ENCODE peak calls at places on chromosomes 1 and 21, in nine cellular contexts. One of them, this sample, is unnamed. For H3K27me3, the result is how much of the 10 kb centered on the place peaks cover.

GRCh38 chr1:188489336-188490112 is 1660.8 kb downstream of the PLA2G4A start:
- DNase-seq in transverse colon: no peak
- DNase-seq in CD8-positive, alpha-beta memory T cell: no peak
- DNase-seq in aorta: no peak
- DNase-seq in body of pancreas: no peak
- DNase-seq in heart right ventricle: no peak
- DNase-seq in pancreas: no peak
- DNase-seq in hepatocyte: peak
- DNase-seq in testis: no peak
- DNase-seq in this sample: no peak

GRCh38 chr1:117499071-117499470 is 106.8 kb upstream of the TENT5C start:
- DNase-seq in CD8-positive, alpha-beta memory T cell: no peak
- DNase-seq in hepatocyte: no peak
- DNase-seq in aorta: no peak
- DNase-seq in heart right ventricle: no peak
- DNase-seq in pancreas: no peak
- DNase-seq in transverse colon: no peak
- DNase-seq in body of pancreas: no peak
- DNase-seq in testis: no peak
- DNase-seq in this sample: no peak

GRCh38 chr1:226644541-226645176 is 94.4 kb downstream of the ITPKB start:
- DNase-seq in CD8-positive, alpha-beta memory T cell: no peak
- DNase-seq in pancreas: no peak
- DNase-seq in heart right ventricle: no peak
- DNase-seq in hepatocyte: no peak
- DNase-seq in aorta: peak
- DNase-seq in transverse colon: no peak
- DNase-seq in testis: no peak
- DNase-seq in body of pancreas: peak
- DNase-seq in this sample: no peak

GRCh38 chr1:39745016-39745670 is 6.5 kb downstream of the PPIE start:
- DNase-seq in testis: no peak
- DNase-seq in body of pancreas: no peak
- DNase-seq in aorta: no peak
- DNase-seq in heart right ventricle: no peak
- DNase-seq in pancreas: no peak
- DNase-seq in hepatocyte: no peak
- DNase-seq in transverse colon: no peak
- DNase-seq in CD8-positive, alpha-beta memory T cell: no peak
- DNase-seq in this sample: no peak

GRCh38 chr1:101071470-101071886 is 45.9 kb upstream of the DPH5 start:
- DNase-seq in aorta: no peak
- DNase-seq in body of pancreas: no peak
- DNase-seq in pancreas: no peak
- DNase-seq in CD8-positive, alpha-beta memory T cell: no peak
- DNase-seq in hepatocyte: no peak
- DNase-seq in testis: no peak
- DNase-seq in heart right ventricle: no peak
- DNase-seq in transverse colon: no peak
- DNase-seq in this sample: no peak

GRCh38 chr1:167219194-167219593 is 1.5 kb upstream of the POU2F1 start:
- DNase-seq in body of pancreas: no peak
- DNase-seq in testis: no peak
- DNase-seq in heart right ventricle: no peak
- DNase-seq in hepatocyte: no peak
- DNase-seq in CD8-positive, alpha-beta memory T cell: no peak
- DNase-seq in aorta: no peak
- DNase-seq in transverse colon: no peak
- DNase-seq in pancreas: no peak
- DNase-seq in this sample: no peak

GRCh38 chr1:19762175-19762779 is 37.4 kb downstream of the TMCO4 start:
- DNase-seq in heart right ventricle: peak
- DNase-seq in hepatocyte: peak
- DNase-seq in pancreas: no peak
- DNase-seq in transverse colon: peak
- DNase-seq in CD8-positive, alpha-beta memory T cell: no peak
- DNase-seq in body of pancreas: peak
- DNase-seq in aorta: no peak
- DNase-seq in testis: peak
- DNase-seq in this sample: no peak

GRCh38 chr1:168469690-168470089 is 74.1 kb downstream of the XCL2 start:
- DNase-seq in CD8-positive, alpha-beta memory T cell: no peak
- DNase-seq in testis: no peak
- DNase-seq in body of pancreas: peak
- DNase-seq in hepatocyte: peak
- DNase-seq in pancreas: peak
- DNase-seq in heart right ventricle: peak
- DNase-seq in transverse colon: peak
- DNase-seq in aorta: peak
- DNase-seq in this sample: peak

GRCh38 chr1:112312879-112313278 is 83.1 kb upstream of the CTTNBP2NL start:
- DNase-seq in testis: no peak
- DNase-seq in body of pancreas: no peak
- DNase-seq in transverse colon: no peak
- DNase-seq in aorta: no peak
- DNase-seq in hepatocyte: no peak
- DNase-seq in CD8-positive, alpha-beta memory T cell: no peak
- DNase-seq in pancreas: no peak
- DNase-seq in heart right ventricle: no peak
- DNase-seq in this sample: no peak

GRCh38 chr1:170326221-170326620 is 180.5 kb downstream of the NTMT2 start:
- DNase-seq in testis: no peak
- DNase-seq in aorta: no peak
- DNase-seq in body of pancreas: no peak
- DNase-seq in CD8-positive, alpha-beta memory T cell: no peak
- DNase-seq in transverse colon: no peak
- DNase-seq in heart right ventricle: no peak
- DNase-seq in pancreas: no peak
- DNase-seq in hepatocyte: no peak
- DNase-seq in this sample: no peak

DNA sequence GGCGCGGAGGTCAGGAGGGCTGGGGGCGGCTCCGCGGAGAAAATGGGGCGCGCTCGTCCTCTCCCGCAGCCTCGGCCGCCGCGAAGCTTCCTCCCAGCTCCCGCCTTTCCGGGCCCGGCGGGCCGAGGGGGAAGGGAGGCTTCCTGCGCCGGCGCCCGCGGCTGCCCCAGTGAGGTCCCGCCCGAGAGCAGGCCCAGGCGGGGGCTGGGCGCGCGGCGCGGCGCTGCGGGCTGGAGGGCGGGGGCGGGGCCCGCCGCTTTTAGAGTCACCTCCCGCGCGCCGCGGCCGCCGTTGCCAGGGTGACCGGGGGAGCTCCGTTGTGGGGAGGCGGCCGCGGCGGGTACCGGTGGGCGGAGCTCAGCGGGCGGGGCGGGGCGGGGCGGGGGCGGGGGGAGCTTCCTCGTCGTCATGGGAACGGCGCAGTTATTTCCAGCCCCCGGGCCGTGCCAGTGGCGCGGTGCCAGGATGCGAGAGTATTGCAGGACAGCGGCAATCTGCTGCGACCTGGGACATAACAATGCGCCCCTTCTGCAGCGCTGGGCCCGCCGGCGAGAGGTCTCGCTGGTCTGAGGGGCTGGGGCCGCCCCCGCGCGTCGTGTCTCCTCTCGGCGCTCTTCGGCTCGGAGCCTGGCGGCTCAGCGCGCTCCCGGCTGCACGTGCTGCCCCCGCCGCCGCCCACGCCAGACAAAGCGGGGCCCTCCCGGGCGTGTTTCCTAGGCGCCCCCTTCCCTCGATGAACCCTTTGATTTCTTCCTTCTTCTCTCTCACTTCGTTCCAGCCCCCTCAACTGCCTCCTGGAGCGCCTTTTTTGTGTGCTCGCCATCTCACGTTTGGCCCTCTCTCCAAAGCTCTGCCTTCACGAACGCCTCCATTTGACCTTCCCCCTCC is 16.9 kb downstream of the IER5 start:
- DNase-seq in hepatocyte: peak
- DNase-seq in testis: peak
- DNase-seq in pancreas: peak
- DNase-seq in body of pancreas: peak
- DNase-seq in transverse colon: peak
- DNase-seq in heart right ventricle: peak
- DNase-seq in aorta: peak
- DNase-seq in CD8-positive, alpha-beta memory T cell: peak
- DNase-seq in this sample: peak
- H3K27me3 ChIP-seq in hepatocyte: under half
- H3K27me3 ChIP-seq in testis: under half
- H3K27me3 ChIP-seq in pancreas: under half
- H3K27me3 ChIP-seq in body of pancreas: under half
- H3K27me3 ChIP-seq in transverse colon: under half
- H3K27me3 ChIP-seq in heart right ventricle: under half
- H3K27me3 ChIP-seq in aorta: under half
- H3K27me3 ChIP-seq in CD8-positive, alpha-beta memory T cell: under half
- H3K27me3 ChIP-seq in this sample: under half

GRCh38 chr21:43825936-43826622 is 36.7 kb downstream of the RRP1 start:
- DNase-seq in pancreas: no peak
- DNase-seq in hepatocyte: no peak
- DNase-seq in testis: no peak
- DNase-seq in body of pancreas: no peak
- DNase-seq in CD8-positive, alpha-beta memory T cell: no peak
- DNase-seq in transverse colon: no peak
- DNase-seq in aorta: peak
- DNase-seq in heart right ventricle: no peak
- DNase-seq in this sample: no peak
- H3K4me3 ChIP-seq in pancreas: no peak
- H3K4me3 ChIP-seq in hepatocyte: no peak
- H3K4me3 ChIP-seq in testis: no peak
- H3K4me3 ChIP-seq in body of pancreas: no peak
- H3K4me3 ChIP-seq in CD8-positive, alpha-beta memory T cell: no peak
- H3K4me3 ChIP-seq in transverse colon: no peak
- H3K4me3 ChIP-seq in aorta: no peak
- H3K4me3 ChIP-seq in heart right ventricle: no peak
- H3K4me3 ChIP-seq in this sample: no peak

DNA sequence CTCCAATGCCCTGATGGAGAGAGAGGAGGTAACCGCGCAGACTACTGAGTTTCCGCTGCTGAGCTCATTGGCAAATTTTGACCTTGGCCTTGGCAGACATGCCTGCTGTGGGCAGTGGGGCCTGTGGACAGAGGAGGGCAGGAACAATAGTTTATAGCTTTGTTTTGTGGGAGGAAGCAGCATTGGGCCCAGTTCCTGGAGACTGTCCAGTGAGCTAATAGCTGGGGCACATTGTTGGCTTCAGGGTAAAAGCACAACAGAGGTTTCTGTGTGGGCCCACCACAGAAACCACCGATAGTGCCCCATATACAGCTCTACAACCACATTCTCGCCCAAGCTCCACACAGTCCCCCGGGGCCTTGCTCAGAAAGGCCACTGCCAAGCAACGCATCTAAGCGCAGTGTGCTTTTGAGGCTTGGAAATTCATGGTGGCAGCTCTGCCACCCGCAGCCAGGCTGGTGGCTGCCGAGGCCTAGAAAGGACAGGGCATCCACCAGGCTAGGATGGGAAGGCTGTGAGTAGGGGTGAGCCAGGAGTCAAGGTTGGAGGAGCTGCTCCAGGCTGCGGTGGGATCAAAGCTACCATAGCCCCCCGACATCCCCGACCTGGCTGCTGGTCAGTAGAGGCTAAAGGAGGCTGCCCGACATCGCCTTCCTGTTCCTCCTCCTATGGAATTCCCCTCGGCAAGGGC is 43.2 kb downstream of the NEK2 start:
- DNase-seq in heart right ventricle: no peak
- DNase-seq in CD8-positive, alpha-beta memory T cell: no peak
- DNase-seq in aorta: no peak
- DNase-seq in testis: peak
- DNase-seq in pancreas: no peak
- DNase-seq in transverse colon: no peak
- DNase-seq in body of pancreas: no peak
- DNase-seq in hepatocyte: no peak
- DNase-seq in this sample: no peak
- H3K27ac ChIP-seq in heart right ventricle: peak
- H3K27ac ChIP-seq in CD8-positive, alpha-beta memory T cell: no peak
- H3K27ac ChIP-seq in aorta: peak
- H3K27ac ChIP-seq in testis: no peak
- H3K27ac ChIP-seq in pancreas: peak
- H3K27ac ChIP-seq in transverse colon: no peak
- H3K27ac ChIP-seq in body of pancreas: peak
- H3K27ac ChIP-seq in hepatocyte: peak
- H3K27ac ChIP-seq in this sample: peak

GRCh38 chr1:27394282-27394658 is 1.8 kb downstream of the GPR3 start:
- DNase-seq in heart right ventricle: no peak
- DNase-seq in CD8-positive, alpha-beta memory T cell: no peak
- DNase-seq in body of pancreas: no peak
- DNase-seq in hepatocyte: no peak
- DNase-seq in pancreas: no peak
- DNase-seq in testis: no peak
- DNase-seq in transverse colon: no peak
- DNase-seq in aorta: no peak
- DNase-seq in this sample: no peak

GRCh38 chr1:27397106-27397505 is 4.7 kb downstream of the GPR3 start:
- DNase-seq in CD8-positive, alpha-beta memory T cell: no peak
- DNase-seq in hepatocyte: no peak
- DNase-seq in heart right ventricle: no peak
- DNase-seq in testis: no peak
- DNase-seq in aorta: no peak
- DNase-seq in pancreas: no peak
- DNase-seq in body of pancreas: no peak
- DNase-seq in transverse colon: no peak
- DNase-seq in this sample: no peak

GRCh38 chr1:27394925-27395324 is 2.5 kb downstream of the GPR3 start:
- DNase-seq in pancreas: no peak
- DNase-seq in aorta: no peak
- DNase-seq in hepatocyte: no peak
- DNase-seq in transverse colon: no peak
- DNase-seq in testis: no peak
- DNase-seq in body of pancreas: no peak
- DNase-seq in heart right ventricle: no peak
- DNase-seq in CD8-positive, alpha-beta memory T cell: no peak
- DNase-seq in this sample: no peak

GRCh38 chr1:27393641-27394281 is 1.3 kb downstream of the GPR3 start:
- DNase-seq in testis: no peak
- DNase-seq in CD8-positive, alpha-beta memory T cell: no peak
- DNase-seq in heart right ventricle: no peak
- DNase-seq in pancreas: no peak
- DNase-seq in aorta: no peak
- DNase-seq in body of pancreas: no peak
- DNase-seq in transverse colon: no peak
- DNase-seq in hepatocyte: no peak
- DNase-seq in this sample: peak

DNA sequence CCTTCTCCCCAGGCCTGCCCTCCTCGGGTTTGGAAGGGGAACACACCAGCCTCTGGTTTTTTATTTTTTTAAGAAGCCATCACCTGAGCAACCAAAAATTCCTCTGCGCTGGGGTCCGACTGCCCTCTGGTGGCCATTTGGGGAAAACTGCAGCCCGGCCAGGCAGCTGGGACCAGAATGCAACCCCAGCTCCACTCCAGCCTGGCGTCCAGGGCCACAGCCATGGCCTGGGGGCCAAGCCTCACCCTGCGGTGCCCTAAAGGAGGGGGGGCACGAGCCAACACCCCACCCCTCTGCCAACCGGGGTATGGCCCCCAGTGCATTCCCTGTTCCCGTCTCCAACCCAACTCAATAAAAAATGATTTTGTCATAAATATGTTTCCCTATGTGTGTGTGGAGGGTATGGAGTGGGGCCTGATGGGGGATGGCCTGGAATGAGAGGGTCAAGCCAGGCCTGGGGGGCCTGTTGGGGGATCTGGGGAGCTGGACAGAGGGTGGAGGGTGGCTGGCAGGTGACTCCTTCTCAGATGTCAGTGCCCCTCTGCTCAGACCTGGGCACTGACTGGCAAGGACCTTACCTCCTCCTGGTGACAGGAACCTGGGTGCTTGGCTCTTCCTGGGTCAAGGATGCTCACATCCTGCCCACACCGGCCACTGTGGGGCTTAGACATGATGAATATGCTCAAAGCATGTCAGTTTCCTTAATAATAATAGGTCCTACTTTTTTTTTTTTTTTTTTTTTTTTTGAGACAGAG is 3.2 kb downstream of the GPR3 start:
- DNase-seq in heart right ventricle: peak
- DNase-seq in testis: peak
- DNase-seq in transverse colon: peak
- DNase-seq in hepatocyte: peak
- DNase-seq in pancreas: peak
- DNase-seq in aorta: peak
- DNase-seq in CD8-positive, alpha-beta memory T cell: peak
- DNase-seq in body of pancreas: peak
- DNase-seq in this sample: peak
- H3K27me3 ChIP-seq in heart right ventricle: under half
- H3K27me3 ChIP-seq in testis: under half
- H3K27me3 ChIP-seq in transverse colon: under half
- H3K27me3 ChIP-seq in hepatocyte: under half
- H3K27me3 ChIP-seq in pancreas: under half
- H3K27me3 ChIP-seq in aorta: under half
- H3K27me3 ChIP-seq in CD8-positive, alpha-beta memory T cell: under half
- H3K27me3 ChIP-seq in body of pancreas: under half
- H3K27me3 ChIP-seq in this sample: under half